ENCODE peak calls at places on chromosomes 11 and 22, in six cellular contexts. C is GM12891, S is H1, F is K562, W is HepG2, E is GM12878. M is an unnamed sample.

GRCh38 chr22:30087611-30088010 is 7.3 kb downstream of the HORMAD2 start:
- DNase-seq in F (no peak), E (no peak), W (no peak), C (no peak), S (no peak), M (no peak)

GRCh38 chr11:47489395-47489755 is 40.4 kb upstream of the RAPSN start:
- DNase-seq in S (no peak), F (no peak), C (no peak), E (no peak), W (no peak), M (no peak)

GRCh38 chr11:114088216-114088615 is 28.7 kb downstream of the ZBTB16 start:
- DNase-seq in E (no peak), C (no peak), F (no peak), W (no peak), S (no peak), M (no peak)

GRCh38 chr11:48093795-48094642 is 113.7 kb downstream of the PTPRJ start:
- DNase-seq in F (no peak), C (no peak), W (peak), S (peak), E (no peak), M (no peak)

GRCh38 chr11:105000797-105001196 is 22.2 kb downstream of the CASP5 start:
- DNase-seq in E (peak), W (no peak), F (peak), C (no peak), S (peak), M (no peak)

GRCh38 chr11:64759722-64760719 is at the start of gene PYGM:
- DNase-seq in C (no peak), F (peak), E (no peak), S (peak), W (no peak), M (no peak)

GRCh38 chr11:115081972-115082371 is 403.6 kb downstream of the NXPE2 start:
- DNase-seq in F (no peak), W (no peak), C (no peak), E (no peak), S (no peak), M (no peak)

GRCh38 chr11:82634091-82634490 is 99.6 kb downstream of the FAM181B start:
- DNase-seq in S (no peak), F (no peak), C (no peak), E (no peak), W (no peak), M (no peak)

GRCh38 chr22:41934284-41935014 is 7.8 kb upstream of the TNFRSF13C start:
- DNase-seq in S (no peak), F (no peak), C (no peak), W (no peak), E (no peak), M (no peak)

GRCh38 chr11:67646535-67647336 is 3.8 kb downstream of the ACY3 start:
- DNase-seq in F (no peak), C (no peak), S (no peak), E (peak), W (no peak), M (peak)

GRCh38 chr11:83773950-83774880 is 488.0 kb upstream of the CCDC90B start:
- DNase-seq in W (no peak), S (no peak), E (no peak), C (no peak), F (no peak), M (no peak)

GRCh38 chr22:42214625-42215415 is 55.6 kb downstream of the TCF20 start:
- DNase-seq in S (no peak), F (no peak), C (no peak), W (no peak), E (no peak), M (no peak)

GRCh38 chr11:32088117-32088941 is 2.5 kb upstream of the RCN1 start:
- DNase-seq in S (no peak), C (no peak), W (no peak), F (peak), E (peak), M (no peak)

GRCh38 chr11:78798567-78799170 is 224.0 kb upstream of the NARS2 start:
- DNase-seq in W (peak), S (peak), E (no peak), F (peak), C (peak), M (peak)

GRCh38 chr11:32427935-32428664 is 7.2 kb downstream of the WT1 start:
- DNase-seq in F (no peak), W (no peak), C (no peak), E (no peak), S (peak), M (no peak)

GRCh38 chr22:31876156-31877035 is 67.9 kb upstream of the YWHAH start:
- DNase-seq in S (no peak), C (no peak), E (no peak), W (no peak), F (no peak), M (no peak)

GRCh38 chr22:22818861-22819855 is 68.5 kb upstream of the IGLL5 start:
- DNase-seq in S (no peak), F (no peak), C (peak), E (peak), W (no peak), M (peak)

GRCh38 chr22:48738204-48738980 is 1089.3 kb downstream of the BRD1 start:
- DNase-seq in S (no peak), F (no peak), W (no peak), C (no peak), E (no peak), M (no peak)

GRCh38 chr11:9615031-9615451 is 41.6 kb downstream of the WEE1 start:
- DNase-seq in E (peak), F (no peak), W (no peak), C (peak), S (no peak), M (no peak)

GRCh38 chr11:533049-533585 is 2.3 kb downstream of the HRAS start:
- DNase-seq in E (no peak), S (no peak), W (no peak), F (no peak), C (no peak), M (no peak)

GRCh38 chr22:36971305-36971704 is 47.9 kb downstream of the TST start:
- DNase-seq in C (no peak), E (no peak), F (no peak), W (no peak), S (no peak), M (no peak)

GRCh38 chr11:64267207-64267945 is 16.0 kb downstream of the PLCB3 start:
- DNase-seq in W (no peak), S (no peak), C (no peak), F (no peak), E (no peak), M (no peak)

GRCh38 chr11:128695539-128696221 is 1.8 kb downstream of the FLI1 start:
- DNase-seq in E (no peak), S (no peak), W (no peak), C (no peak), F (no peak), M (no peak)

GRCh38 chr11:25065711-25066110 is 568.9 kb downstream of the LUZP2 start:
- DNase-seq in W (no peak), E (no peak), S (no peak), F (no peak), C (no peak), M (no peak)

GRCh38 chr11:102990145-102990544 is 34.6 kb upstream of the MMP13 start:
- DNase-seq in W (no peak), C (no peak), E (no peak), F (no peak), S (no peak), M (no peak)

GRCh38 chr11:59174664-59175033 is 2.7 kb downstream of the DTX4 start:
- DNase-seq in C (no peak), W (peak), F (no peak), E (no peak), S (no peak), M (no peak)

GRCh38 chr22:48405741-48406140 is 1421.9 kb downstream of the BRD1 start:
- DNase-seq in W (no peak), C (no peak), E (no peak), F (no peak), S (no peak), M (no peak)

GRCh38 chr11:85736121-85736520 is 50.1 kb upstream of the CCDC89 start:
- DNase-seq in E (no peak), C (no peak), W (no peak), F (no peak), S (no peak), M (no peak)

DNA sequence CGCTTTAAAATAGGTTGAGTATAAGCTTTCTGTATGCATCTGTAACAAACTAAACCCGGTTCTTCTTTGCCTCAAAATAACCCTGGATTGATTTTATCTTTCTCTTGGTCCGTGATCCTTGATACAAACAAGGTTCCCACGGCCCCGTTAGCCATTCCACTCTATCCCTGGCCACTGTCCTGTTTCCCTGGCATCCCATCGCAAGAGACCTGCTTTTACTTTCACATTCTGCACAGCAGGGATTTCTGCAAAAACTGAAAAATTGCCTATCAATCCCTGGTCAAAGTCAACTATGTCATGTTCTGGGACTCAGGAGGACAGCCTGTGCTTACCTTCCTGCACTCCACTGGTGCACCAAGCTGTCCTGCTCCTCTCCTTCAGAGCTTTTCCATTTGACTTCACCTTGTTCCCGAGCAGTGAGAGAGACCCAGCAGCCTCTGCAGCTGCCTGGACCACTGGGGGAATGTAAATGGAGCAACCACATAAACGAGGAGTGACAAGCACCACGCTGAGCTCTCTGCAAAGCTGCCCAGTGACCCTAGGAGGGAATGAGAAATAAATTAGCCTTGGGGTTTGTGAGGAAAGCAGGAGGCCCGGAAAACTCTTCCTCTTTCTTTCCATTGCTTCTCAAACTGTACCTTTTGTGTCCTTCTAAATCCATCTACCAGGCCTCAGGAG is 175.9 kb downstream of the NTM start:
- DNase-seq in W (no peak), F (no peak), C (no peak), E (no peak), S (no peak), M (no peak)
- TF ChIP-seq POLR2AphosphoS5 in W (no peak), F (no peak), C (no peak), E (no peak), S (no peak), M (no peak)

GRCh38 chr11:122748968-122749687 is 89.2 kb upstream of the CRTAM start:
- DNase-seq in E (peak), C (peak), F (peak), W (no peak), S (no peak), M (peak)
- TF ChIP-seq POLR2A in E (peak), C (no peak), F (no peak), W (no peak), S (no peak), M (no peak)

GRCh38 chr11:12289667-12290476 is 87.5 kb upstream of the PARVA start:
- DNase-seq in W (no peak), S (peak), F (peak), E (no peak), C (no peak), M (no peak)

GRCh38 chr11:12291767-12292166 is 85.6 kb upstream of the PARVA start:
- DNase-seq in E (no peak), F (no peak), C (no peak), W (no peak), S (no peak), M (no peak)

GRCh38 chr11:12288934-12289666 is 88.3 kb upstream of the PARVA start:
- DNase-seq in E (no peak), W (no peak), C (no peak), F (peak), S (no peak), M (no peak)

GRCh38 chr11:12291313-12291712 is 86.1 kb upstream of the PARVA start:
- DNase-seq in S (no peak), C (no peak), E (no peak), W (no peak), F (no peak), M (no peak)

GRCh38 chr11:12290477-12290922 is 86.9 kb upstream of the PARVA start:
- DNase-seq in F (peak), S (no peak), W (no peak), E (no peak), C (no peak), M (no peak)
- TF ChIP-seq TAF1 in F (no peak), S (no peak), W (no peak), E (no peak), C (no peak), M (no peak)

GRCh38 chr11:3808846-3809623 is 675 bp downstream of the PGAP2 start:
- DNase-seq in W (peak), S (no peak), E (peak), F (peak), C (peak), M (peak)

GRCh38 chr11:3810446-3810845 is 2.1 kb downstream of the PGAP2 start:
- DNase-seq in C (no peak), W (no peak), F (no peak), S (no peak), E (no peak), M (no peak)

GRCh38 chr11:3809624-3809928 is 1.2 kb downstream of the PGAP2 start:
- DNase-seq in E (no peak), F (no peak), S (no peak), W (no peak), C (no peak), M (no peak)

GRCh38 chr11:3810951-3811350 is 2.6 kb downstream of the PGAP2 start:
- DNase-seq in S (no peak), W (no peak), E (no peak), C (no peak), F (no peak), M (no peak)

GRCh38 chr11:3807856-3808845 is at the start of gene PGAP2:
- DNase-seq in E (no peak), F (peak), C (peak), S (peak), W (peak), M (peak)
- TF ChIP-seq POLR2AphosphoS5 in E (no peak), F (no peak), C (no peak), S (no peak), W (peak), M (no peak)

DNA sequence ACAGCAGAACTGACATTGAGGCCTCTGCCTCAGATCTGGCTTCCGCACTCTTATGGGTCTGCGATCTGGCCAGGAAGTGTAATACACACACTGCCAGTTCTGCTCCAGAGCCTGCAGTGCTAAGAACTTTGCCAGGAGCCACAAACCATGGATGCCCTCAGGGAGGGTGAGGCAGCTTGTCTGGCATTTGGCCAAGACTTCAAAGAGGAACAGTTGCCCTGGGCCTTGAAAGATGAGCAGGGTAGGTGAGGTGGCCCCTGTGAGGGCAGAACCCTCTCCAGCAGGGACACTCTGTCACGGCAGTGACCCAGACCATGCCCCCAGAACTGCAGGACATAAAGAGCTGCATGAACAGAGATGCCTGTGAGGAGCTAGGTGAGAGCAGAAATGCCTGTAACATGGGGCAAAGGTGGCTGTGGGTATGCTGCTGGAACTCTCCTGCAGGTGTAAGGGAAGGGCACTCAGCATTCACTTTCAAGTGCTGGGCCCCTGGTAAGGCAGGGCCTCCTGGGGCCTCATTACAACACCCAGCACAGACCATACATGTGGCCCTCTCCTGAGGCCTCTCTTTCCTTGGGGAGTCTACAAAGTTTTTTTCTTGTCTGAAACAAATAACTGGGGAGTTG is 47.3 kb downstream of the NEU3 start:
- DNase-seq in S (peak), C (no peak), F (no peak), E (no peak), W (no peak), M (no peak)
- TF ChIP-seq POLR2A in S (no peak), C (no peak), F (no peak), E (no peak), W (no peak), M (no peak)

GRCh38 chr11:27178859-27179258 is 138.2 kb downstream of the BBOX1 start:
- DNase-seq in E (no peak), W (no peak), C (no peak), S (no peak), F (no peak), M (no peak)
- TF ChIP-seq TAF1 in E (no peak), W (no peak), C (no peak), S (no peak), F (no peak), M (no peak)